ENCODE peak calls at places on chromosomes 6 and 20, in five cellular contexts. O is ovary, F is HCT116, J is IMR-90, D is K562. W is an unnamed sample.

GRCh38 chr6:1170793-1171192 is 141.1 kb upstream of the FOXQ1 start:
- DNase-seq in O (no peak), F (no peak), J (no peak), D (peak; percentile 25), W (peak; percentile 62)

GRCh38 chr20:61434361-61434781 is 182.3 kb downstream of the CDH4 start:
- DNase-seq in O (no peak), F (no peak), J (peak; percentile 25), D (no peak), W (no peak)

GRCh38 chr20:40958598-40958997 is 70.0 kb upstream of the TOP1 start:
- DNase-seq in O (no peak), F (no peak), J (no peak), D (no peak), W (no peak)

GRCh38 chr6:6808343-6808742 is 219.8 kb downstream of the LY86 start:
- DNase-seq in O (no peak), F (no peak), J (no peak), D (no peak), W (no peak)

GRCh38 chr6:168368971-168369370 is 49.4 kb upstream of the DACT2 start:
- DNase-seq in O (peak; percentile 23), F (no peak), J (no peak), D (no peak), W (no peak)

GRCh38 chr6:12289655-12290489 is at the start of gene EDN1:
- DNase-seq in O (peak; percentile 58), F (peak; percentile 69), J (peak; percentile 84), D (peak; percentile 47), W (peak; percentile 83)

GRCh38 chr6:130775421-130776012 is 51.7 kb upstream of the SMLR1 start:
- DNase-seq in O (no peak), F (no peak), J (peak; percentile 22), D (no peak), W (no peak)

GRCh38 chr6:193773-194310 is 98.4 kb upstream of the DUSP22 start:
- DNase-seq in O (no peak), F (no peak), J (no peak), D (no peak), W (no peak)

GRCh38 chr20:10581823-10582222 is 92.0 kb downstream of the JAG1 start:
- DNase-seq in O (no peak), F (no peak), J (peak; percentile 56), D (no peak), W (no peak)

GRCh38 chr6:158002951-158003853 is 21.5 kb downstream of the SYNJ2 start:
- DNase-seq in O (peak; percentile 71), F (no peak), J (peak; percentile 81), D (peak; percentile 37), W (no peak)

GRCh38 chr20:36120241-36120640 is 34.3 kb upstream of the EPB41L1 start:
- DNase-seq in O (no peak), F (no peak), J (no peak), D (no peak), W (no peak)

GRCh38 chr20:39716796-39717341 is 754.7 kb downstream of the DHX35 start:
- DNase-seq in O (no peak), F (no peak), J (no peak), D (no peak), W (no peak)

GRCh38 chr6:138580040-138580439 is 80.7 kb upstream of the NHSL1 start:
- DNase-seq in O (no peak), F (no peak), J (no peak), D (no peak), W (no peak)

GRCh38 chr20:50670126-50670862 is 21.0 kb downstream of the RIPOR3 start:
- DNase-seq in O (no peak), F (no peak), J (peak; percentile 31), D (no peak), W (no peak)

GRCh38 chr6:132364249-132364648 is 37.0 kb downstream of the MOXD1 start:
- DNase-seq in O (no peak), F (no peak), J (no peak), D (no peak), W (no peak)

GRCh38 chr6:149752600-149752999 is 3.1 kb downstream of the PCMT1 start:
- DNase-seq in O (no peak), F (no peak), J (no peak), D (no peak), W (no peak)

GRCh38 chr6:7590918-7591302 is 912 bp downstream of the SNRNP48 start:
- DNase-seq in O (no peak), F (no peak), J (peak; percentile 23), D (peak; percentile 65), W (peak; percentile 18)

GRCh38 chr20:31663838-31664695 is 26.4 kb downstream of the COX4I2 start:
- DNase-seq in O (no peak), F (no peak), J (no peak), D (peak; percentile 38), W (peak; percentile 81)

GRCh38 chr6:166904101-166904746 is 52.1 kb downstream of the RNASET2 start:
- DNase-seq in O (no peak), F (no peak), J (peak; percentile 12), D (no peak), W (peak; percentile 10)

GRCh38 chr20:57685134-57685851 is 24.5 kb downstream of the PMEPA1 start:
- DNase-seq in O (no peak), F (no peak), J (no peak), D (no peak), W (no peak)

GRCh38 chr6:24988562-24988961 is 52.8 kb upstream of the RIPOR2 start:
- DNase-seq in O (no peak), F (no peak), J (no peak), D (no peak), W (no peak)

GRCh38 chr20:25277051-25277801 is 29.3 kb downstream of the PYGB start:
- DNase-seq in O (peak; percentile 16), F (no peak), J (no peak), D (no peak), W (peak; percentile 36)

GRCh38 chr6:161107779-161108380 is 116.3 kb downstream of the MAP3K4 start:
- DNase-seq in O (no peak), F (no peak), J (no peak), D (no peak), W (no peak)

GRCh38 chr20:23446505-23446904 is 6.2 kb downstream of the CST11 start:
- DNase-seq in O (peak; percentile 56), F (peak; percentile 35), J (peak; percentile 21), D (peak; percentile 62), W (peak; percentile 17)

GRCh38 chr20:17542993-17543412 is 11.8 kb upstream of the BFSP1 start:
- DNase-seq in O (no peak), F (no peak), J (peak; percentile 83), D (no peak), W (no peak)

GRCh38 chr20:17541596-17541995 is 10.4 kb upstream of the BFSP1 start:
- DNase-seq in O (no peak), F (no peak), J (no peak), D (no peak), W (no peak)

GRCh38 chr20:17543531-17543961 is 12.4 kb upstream of the BFSP1 start:
- DNase-seq in O (no peak), F (no peak), J (peak; percentile 86), D (no peak), W (no peak)

GRCh38 chr20:17542481-17542880 is 11.3 kb upstream of the BFSP1 start:
- DNase-seq in O (no peak), F (no peak), J (no peak), D (no peak), W (no peak)

DNA sequence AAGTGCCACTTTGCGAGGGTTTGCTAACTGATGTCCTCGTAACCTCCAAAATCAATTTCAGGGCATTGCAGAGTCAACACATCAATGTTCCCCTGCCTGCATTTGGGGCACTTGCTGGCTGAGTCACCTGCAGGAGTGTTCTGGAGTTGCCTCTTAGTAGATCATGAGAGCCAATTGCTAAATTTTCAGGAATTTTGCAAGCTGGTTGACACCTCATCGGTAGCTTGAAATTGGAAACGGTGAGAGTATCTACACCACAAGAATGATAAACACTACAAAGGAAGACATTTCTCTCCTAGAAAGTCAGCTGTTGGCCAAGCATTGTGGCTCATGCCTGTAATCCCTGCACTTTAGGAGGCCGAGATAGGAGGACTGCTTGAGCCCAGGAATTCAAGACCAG is 10.8 kb upstream of the BFSP1 start:
- DNase-seq in O (no peak), F (no peak), J (peak; percentile 87), D (no peak), W (peak; percentile 58)
- TF ChIP-seq POLR2A in O (no peak), F (no peak), J (no peak), D (no peak), W (no peak)

DNA sequence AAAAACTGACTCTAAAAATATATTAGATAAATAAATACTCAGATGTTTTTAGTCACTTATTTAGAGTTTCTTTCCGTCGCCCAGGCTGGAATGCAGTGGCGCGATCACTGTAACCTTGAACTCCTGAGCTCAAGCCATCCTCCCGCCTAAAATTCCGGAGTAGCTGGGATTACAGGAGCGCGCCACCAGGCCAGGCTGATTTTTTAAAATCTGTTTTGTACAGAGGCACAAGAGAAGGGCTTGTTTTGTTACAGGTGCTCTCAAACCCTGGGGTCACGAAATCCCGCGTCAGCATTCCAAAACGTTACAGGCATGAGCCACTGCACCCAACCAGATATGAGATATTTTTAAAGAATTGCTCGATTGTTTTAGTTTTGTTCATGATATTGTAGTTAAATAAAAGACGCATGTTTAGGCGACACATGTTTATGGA is 40.7 kb upstream of the BTN3A2 start:
- DNase-seq in O (no peak), F (no peak), J (no peak), D (no peak), W (no peak)
- H3K27me3 ChIP-seq in O (no peaks in the 10 kb centered on the region), F (no peaks in the 10 kb centered on the region), J (no peaks in the 10 kb centered on the region), D (no peaks in the 10 kb centered on the region), W (peaks cover 24% of the 10 kb centered on the region)

DNA sequence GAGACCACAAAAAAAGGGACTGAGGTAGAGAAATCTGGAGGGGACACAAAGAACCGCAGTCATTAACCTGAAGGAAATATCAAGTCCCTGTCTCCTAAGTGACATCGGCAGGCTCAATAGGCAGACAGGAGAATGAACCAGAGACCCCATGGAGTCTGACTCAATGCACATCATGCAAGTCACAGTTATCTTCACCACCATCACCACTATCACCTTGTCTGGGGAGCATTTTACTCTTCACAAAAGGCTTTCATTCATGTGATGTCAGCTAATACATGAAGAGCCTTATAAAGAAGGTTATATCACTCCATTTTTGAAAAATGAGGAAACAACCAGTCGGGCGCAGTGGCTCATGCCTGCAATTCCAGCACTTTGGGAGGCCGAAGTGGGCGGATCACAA is 4.4 kb downstream of the TAP1 start:
- DNase-seq in O (no peak), F (no peak), J (no peak), D (no peak), W (no peak)
- H3K4me3 ChIP-seq in O (no peak overlapping the region), F (no peak overlapping the region), J (no peak overlapping the region), D (no peak overlapping the region), W (no peak overlapping the region)

DNA sequence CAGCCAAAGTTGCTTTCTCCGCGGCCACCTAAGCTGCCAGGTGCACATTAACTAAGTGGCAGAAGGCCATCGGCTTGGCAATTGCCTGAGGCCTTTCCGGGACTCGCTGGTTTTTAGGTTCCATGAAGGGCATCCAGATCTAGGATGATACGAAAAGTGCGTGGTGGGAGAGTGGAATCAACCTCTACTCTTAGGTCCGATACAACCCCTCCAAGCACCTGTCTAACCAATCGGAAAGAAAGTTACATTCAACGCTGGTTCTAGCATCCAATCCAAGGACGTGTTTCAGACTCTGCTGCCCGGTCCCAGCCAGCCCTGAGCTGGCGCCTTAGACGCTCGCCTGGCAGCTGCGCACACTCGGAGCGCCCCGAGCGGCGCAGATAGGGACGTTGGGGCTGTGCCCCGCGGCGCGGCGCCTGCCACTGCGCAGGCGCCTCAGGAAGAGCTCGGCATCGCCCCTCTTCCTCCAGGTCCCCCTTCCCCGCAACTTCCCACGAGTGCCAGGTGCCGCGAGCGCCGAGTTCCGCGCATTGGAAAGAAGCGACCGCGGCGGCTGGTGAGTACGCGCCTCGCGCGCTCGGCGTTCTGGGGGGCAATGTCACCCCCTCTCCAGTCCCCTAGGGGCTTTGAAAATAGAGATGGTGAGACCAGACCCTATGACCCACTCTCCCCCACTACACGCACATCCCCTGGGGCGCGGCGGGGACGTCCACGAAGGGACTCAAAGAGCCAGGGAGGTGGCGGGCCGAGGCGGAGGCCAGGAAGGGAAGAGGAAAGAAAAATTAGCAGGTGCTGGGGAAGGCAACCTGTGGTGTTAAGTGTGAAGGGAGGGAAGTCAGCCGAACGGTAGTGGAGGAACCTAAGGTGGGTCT is at the start of gene ENPP4:
- DNase-seq in O (peak; percentile 82), F (peak; percentile 95), J (peak; percentile 23), D (no peak), W (peak; percentile 90)
- TF ChIP-seq POLR2A in O (peak; percentile 42), F (no peak), J (no peak), D (no peak), W (peak; percentile 5)

W was measured in thyroid gland.